ENCODE peak calls at places on chromosomes 7 and 10, in nine cellular contexts. E, J, I, P, O, M, C, B and X are unnamed samples.

GRCh38 chr7:134420509-134421125 is 38.3 kb downstream of the AKR1B1 start:
- DNase-seq in E (no peak), J (no peak), I (no peak), P (peak; percentile 66), O (peak; percentile 55), M (peak; percentile 70), C (no peak), B (no peak), X (no peak)

GRCh38 chr7:112770051-112770450 is 20.1 kb downstream of the TMEM168 start:
- DNase-seq in E (no peak), J (no peak), I (no peak), P (no peak), O (no peak), M (peak; percentile 99), C (no peak), B (no peak), X (no peak)

GRCh38 chr7:98215561-98216495 is 4.6 kb downstream of the BHLHA15 start:
- DNase-seq in E (peak; percentile 65), J (no peak), I (peak; percentile 10), P (no peak), O (no peak), M (peak; percentile 44), C (no peak), B (peak; percentile 40), X (no peak)

GRCh38 chr7:7681936-7682329 is 36.5 kb downstream of the RPA3 start:
- DNase-seq in E (no peak), J (no peak), I (no peak), P (peak; percentile 29), O (no peak), M (no peak), C (no peak), B (no peak), X (no peak)

GRCh38 chr7:27339478-27339877 is 96.9 kb downstream of the EVX1 start:
- DNase-seq in E (no peak), J (no peak), I (no peak), P (no peak), O (no peak), M (peak; percentile 20), C (no peak), B (no peak), X (no peak)

GRCh38 chr10:73871915-73872710 is 2.2 kb downstream of the CAMK2G start:
- DNase-seq in E (no peak), J (peak; percentile 71), I (no peak), P (no peak), O (peak; percentile 36), M (peak; percentile 98), C (no peak), B (no peak), X (peak; percentile 43)

GRCh38 chr10:97356318-97356914 is 21.9 kb upstream of the FRAT2 start:
- DNase-seq in E (no peak), J (no peak), I (no peak), P (no peak), O (no peak), M (no peak), C (no peak), B (no peak), X (no peak)

GRCh38 chr7:1569016-1569415 is 816 bp downstream of the PSMG3 start:
- DNase-seq in E (peak; percentile 72), J (no peak), I (no peak), P (no peak), O (peak; percentile 41), M (no peak), C (peak; percentile 55), B (no peak), X (no peak)

GRCh38 chr10:76628801-76629200 is 1008.8 kb downstream of the KCNMA1 start:
- DNase-seq in E (no peak), J (no peak), I (no peak), P (no peak), O (no peak), M (no peak), C (no peak), B (no peak), X (no peak)

GRCh38 chr7:22660732-22661131 is 66.3 kb upstream of the IL6 start:
- DNase-seq in E (no peak), J (no peak), I (no peak), P (no peak), O (no peak), M (peak; percentile 38), C (no peak), B (no peak), X (no peak)

GRCh38 chr10:5553400-5554170 is 28.8 kb downstream of the CALML3 start:
- DNase-seq in E (peak; percentile 56), J (no peak), I (peak; percentile 1), P (no peak), O (no peak), M (no peak), C (no peak), B (peak; percentile 42), X (no peak)

GRCh38 chr10:5552376-5553321 is 27.9 kb downstream of the CALML3 start:
- DNase-seq in E (peak; percentile 49), J (no peak), I (peak; percentile 9), P (no peak), O (no peak), M (no peak), C (no peak), B (peak; percentile 42), X (no peak)

GRCh38 chr10:5550250-5550545 is 25.4 kb downstream of the CALML3 start:
- DNase-seq in E (no peak), J (no peak), I (peak; percentile 5), P (no peak), O (no peak), M (peak; percentile 25), C (no peak), B (peak; percentile 36), X (no peak)

GRCh38 chr10:5550621-5551530 is 26.1 kb downstream of the CALML3 start:
- DNase-seq in E (peak; percentile 74), J (no peak), I (peak; percentile 11), P (no peak), O (peak; percentile 53), M (peak; percentile 82), C (no peak), B (peak; percentile 47), X (no peak)

GRCh38 chr10:5551531-5552375 is 27.0 kb downstream of the CALML3 start:
- DNase-seq in E (peak; percentile 65), J (no peak), I (peak; percentile 3), P (peak; percentile 41), O (peak; percentile 47), M (peak; percentile 55), C (no peak), B (peak; percentile 47), X (no peak)
- H3K4me1 ChIP-seq in E (peaks cover 23% of the 10 kb centered on the region), J (peaks cover 19% of the 10 kb centered on the region), I (peaks cover 23% of the 10 kb centered on the region), P (peaks cover 12% of the 10 kb centered on the region), O (peaks cover 36% of the 10 kb centered on the region), M (peaks cover 89% of the 10 kb centered on the region), C (peaks cover 46% of the 10 kb centered on the region), B (peaks cover 21% of the 10 kb centered on the region), X (peaks cover 20% of the 10 kb centered on the region)

GRCh38 chr7:35802102-35802466 is 1.2 kb downstream of the SEPTIN7 start:
- DNase-seq in E (no peak), J (no peak), I (no peak), P (peak; percentile 21), O (no peak), M (peak; percentile 53), C (no peak), B (no peak), X (no peak)
- H3K4me1 ChIP-seq in E (peaks cover 13% of the 10 kb centered on the region), J (peaks cover 2% of the 10 kb centered on the region), I (peaks cover 74% of the 10 kb centered on the region), P (peaks cover 31% of the 10 kb centered on the region), O (peaks cover 2% of the 10 kb centered on the region), M (peaks cover 4% of the 10 kb centered on the region), C (peaks cover 49% of the 10 kb centered on the region), B (peaks cover 6% of the 10 kb centered on the region), X (peaks cover 23% of the 10 kb centered on the region)

GRCh38 chr7:5694221-5694754 is 87.2 kb downstream of the RNF216 start:
- DNase-seq in E (no peak), J (no peak), I (no peak), P (no peak), O (peak; percentile 97), M (peak; percentile 45), C (no peak), B (no peak), X (peak; percentile 23)

GRCh38 chr7:5692112-5692844 is 89.2 kb downstream of the RNF216 start:
- DNase-seq in E (peak; percentile 91), J (peak; percentile 47), I (peak; percentile 85), P (no peak), O (peak; percentile 98), M (peak; percentile 94), C (no peak), B (no peak), X (peak; percentile 84)

GRCh38 chr7:5695037-5695708 is 86.3 kb downstream of the RNF216 start:
- DNase-seq in E (peak; percentile 83), J (no peak), I (no peak), P (no peak), O (peak; percentile 89), M (no peak), C (peak; percentile 21), B (no peak), X (no peak)

GRCh38 chr7:5692845-5693278 is 88.6 kb downstream of the RNF216 start:
- DNase-seq in E (no peak), J (no peak), I (no peak), P (no peak), O (peak; percentile 82), M (peak; percentile 83), C (no peak), B (no peak), X (no peak)

DNA sequence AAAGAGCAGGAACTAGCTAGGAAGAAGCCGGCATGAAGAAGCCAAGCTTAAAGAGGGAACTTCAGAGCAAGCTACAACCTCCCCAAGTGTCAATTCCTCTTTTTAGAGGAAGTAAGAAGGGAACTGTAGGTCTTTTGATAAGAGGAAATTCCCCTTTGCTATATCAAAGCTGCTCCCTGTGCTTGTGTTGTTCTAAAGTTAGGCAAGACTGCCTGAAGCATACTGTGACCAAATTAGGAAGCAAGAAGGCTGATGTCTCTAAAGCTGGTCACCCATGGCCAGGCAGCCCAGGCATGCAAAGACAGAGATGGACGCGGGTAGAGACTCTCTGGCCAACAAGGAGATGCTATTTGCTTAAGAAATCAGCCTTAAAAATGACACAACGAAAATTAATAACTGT is 87.9 kb downstream of the RNF216 start:
- DNase-seq in E (peak; percentile 77), J (no peak), I (no peak), P (peak; percentile 29), O (peak; percentile 76), M (peak; percentile 97), C (no peak), B (no peak), X (peak; percentile 35)
- H3K4me1 ChIP-seq in E (peaks cover 65% of the 10 kb centered on the region), J (peaks cover 30% of the 10 kb centered on the region), I (peaks cover 99% of the 10 kb centered on the region), P (peaks cover 19% of the 10 kb centered on the region), O (peaks cover 58% of the 10 kb centered on the region), M (peaks cover 66% of the 10 kb centered on the region), C (peaks cover 89% of the 10 kb centered on the region), B (peaks cover 34% of the 10 kb centered on the region), X (peaks cover 74% of the 10 kb centered on the region)

GRCh38 chr10:25492040-25492439 is 317.2 kb downstream of the GPR158 start:
- DNase-seq in E (no peak), J (no peak), I (no peak), P (no peak), O (no peak), M (no peak), C (no peak), B (no peak), X (no peak)

GRCh38 chr10:25497281-25497680 is 322.5 kb downstream of the GPR158 start:
- DNase-seq in E (no peak), J (no peak), I (no peak), P (no peak), O (no peak), M (peak; percentile 37), C (no peak), B (no peak), X (no peak)

GRCh38 chr10:25492680-25493079 is 317.9 kb downstream of the GPR158 start:
- DNase-seq in E (no peak), J (no peak), I (no peak), P (no peak), O (no peak), M (no peak), C (no peak), B (no peak), X (no peak)

GRCh38 chr10:25498645-25499044 is 323.8 kb downstream of the GPR158 start:
- DNase-seq in E (no peak), J (no peak), I (no peak), P (no peak), O (no peak), M (peak; percentile 98), C (no peak), B (no peak), X (no peak)

GRCh38 chr10:25493122-25493893 is 318.5 kb downstream of the GPR158 start:
- DNase-seq in E (no peak), J (no peak), I (no peak), P (no peak), O (peak; percentile 0), M (peak; percentile 73), C (no peak), B (no peak), X (no peak)
- H3K4me1 ChIP-seq in E (no peaks in the 10 kb centered on the region), J (no peaks in the 10 kb centered on the region), I (peaks cover 11% of the 10 kb centered on the region), P (no peaks in the 10 kb centered on the region), O (no peaks in the 10 kb centered on the region), M (peaks cover 7% of the 10 kb centered on the region), C (no peaks in the 10 kb centered on the region), B (no peaks in the 10 kb centered on the region), X (no peaks in the 10 kb centered on the region)